ENCODE peak calls at places on chromosome 4, in seven cellular contexts. H, P, E, Y, A, Q and M are unnamed samples.

GRCh38 chr4:143185253-143186107 is 763 bp downstream of the USP38 start:
- DNase-seq in Q (peak), H (peak), E (peak), A (peak), Y (no peak), P (peak), M (no peak)

GRCh38 chr4:153244969-153245368 is 40.7 kb downstream of the TRIM2 start:
- DNase-seq in Y (no peak), P (no peak), A (no peak), Q (no peak), E (no peak), H (no peak), M (no peak)

GRCh38 chr4:6771229-6771671 is 11.3 kb upstream of the KIAA0232 start:
- DNase-seq in Q (peak), P (no peak), Y (no peak), H (peak), A (no peak), E (peak), M (no peak)

GRCh38 chr4:20490734-20491133 is 209.5 kb upstream of the PACRGL start:
- DNase-seq in H (no peak), E (no peak), Q (no peak), A (no peak), P (no peak), Y (no peak), M (no peak)

GRCh38 chr4:102641796-102642195 is 119.0 kb downstream of the MANBA start:
- DNase-seq in H (no peak), P (no peak), Q (no peak), Y (no peak), E (no peak), A (no peak), M (no peak)

GRCh38 chr4:145842224-145842887 is 96.3 kb downstream of the ZNF827 start:
- DNase-seq in H (peak), P (no peak), Q (no peak), E (no peak), Y (no peak), A (no peak), M (peak)

GRCh38 chr4:104592894-104593470 is 98.3 kb upstream of the CXXC4 start:
- DNase-seq in Y (no peak), H (peak), E (no peak), P (no peak), Q (no peak), A (no peak), M (peak)

GRCh38 chr4:153757407-153757806 is 2.4 kb downstream of the RNF175 start:
- DNase-seq in H (no peak), Y (peak), P (no peak), Q (no peak), E (no peak), A (no peak), M (no peak)

GRCh38 chr4:15182600-15183222 is 180.4 kb downstream of the CPEB2 start:
- DNase-seq in Q (no peak), H (peak), P (no peak), E (no peak), A (no peak), Y (no peak), M (peak)

GRCh38 chr4:69092190-69092589 is 4.1 kb upstream of the UGT2B7 start:
- DNase-seq in Q (no peak), A (no peak), P (no peak), Y (peak), H (peak), E (no peak), M (peak)

GRCh38 chr4:81084029-81084428 is 53.5 kb downstream of the BMP3 start:
- DNase-seq in H (peak), A (no peak), E (no peak), P (no peak), Q (no peak), Y (no peak), M (peak)

GRCh38 chr4:42397635-42398447 is 553 bp downstream of the SHISA3 start:
- DNase-seq in H (peak), A (no peak), Y (no peak), Q (no peak), E (no peak), P (peak), M (peak)

GRCh38 chr4:87865960-87866598 is 33.3 kb downstream of the MEPE start:
- DNase-seq in A (no peak), E (no peak), Q (no peak), H (peak), P (no peak), Y (no peak), M (peak)

GRCh38 chr4:82898322-82899243 is 2.0 kb upstream of the THAP9 start:
- DNase-seq in E (no peak), H (peak), Q (no peak), P (no peak), Y (peak), A (no peak), M (peak)

GRCh38 chr4:73010789-73011628 is 58.5 kb downstream of the COX18 start:
- DNase-seq in Y (no peak), A (no peak), E (no peak), P (no peak), H (no peak), Q (no peak), M (no peak)

GRCh38 chr4:94636004-94636403 is 121.8 kb upstream of the BMPR1B start:
- DNase-seq in A (no peak), E (no peak), P (no peak), H (peak), Q (no peak), Y (no peak), M (no peak)

GRCh38 chr4:74473155-74473811 is 28.3 kb downstream of the AREG start:
- DNase-seq in Y (peak), E (no peak), P (no peak), A (no peak), H (peak), Q (no peak), M (peak)

GRCh38 chr4:31051565-31051964 is 331.4 kb downstream of the PCDH7 start:
- DNase-seq in E (no peak), Q (no peak), A (no peak), P (no peak), H (no peak), Y (no peak), M (no peak)

GRCh38 chr4:90498175-90498574 is 371.0 kb downstream of the CCSER1 start:
- DNase-seq in H (no peak), Q (no peak), Y (no peak), A (no peak), E (no peak), P (no peak), M (no peak)

GRCh38 chr4:72791054-72791453 is 222.0 kb upstream of the ADAMTS3 start:
- DNase-seq in E (no peak), P (no peak), H (no peak), Y (no peak), A (no peak), Q (no peak), M (no peak)

GRCh38 chr4:118889313-118889694 is 650 bp downstream of the SYNPO2 start:
- DNase-seq in Q (peak), E (no peak), A (no peak), H (no peak), Y (no peak), P (no peak), M (no peak)

GRCh38 chr4:189029961-189030360 is 890.7 kb downstream of the TRIML1 start:
- DNase-seq in H (no peak), Y (no peak), A (no peak), P (no peak), E (no peak), Q (no peak), M (no peak)

GRCh38 chr4:142845293-142846070 is 619 bp downstream of the INPP4B start:
- DNase-seq in H (peak), P (peak), E (peak), Q (peak), Y (no peak), A (peak), M (peak)

GRCh38 chr4:98352403-98352802 is 91.2 kb downstream of the RAP1GDS1 start:
- DNase-seq in P (no peak), H (no peak), E (no peak), A (no peak), Q (no peak), Y (no peak), M (no peak)

GRCh38 chr4:28811025-28811424 is 1909.1 kb upstream of the PCDH7 start:
- DNase-seq in H (no peak), Y (no peak), A (no peak), P (no peak), E (no peak), Q (no peak), M (no peak)

GRCh38 chr4:19580090-19580489 is 671.6 kb upstream of the SLIT2 start:
- DNase-seq in Y (no peak), Q (no peak), E (no peak), H (peak), A (no peak), P (no peak), M (no peak)

GRCh38 chr4:1180663-1181062 is 8.3 kb upstream of the SPON2 start:
- DNase-seq in E (no peak), Y (no peak), H (no peak), P (no peak), A (no peak), Q (no peak), M (no peak)

GRCh38 chr4:1179976-1180375 is 7.6 kb upstream of the SPON2 start:
- DNase-seq in Q (no peak), A (no peak), Y (no peak), H (no peak), E (no peak), P (no peak), M (no peak)

GRCh38 chr4:1182313-1182712 is 9.9 kb upstream of the SPON2 start:
- DNase-seq in H (no peak), A (no peak), E (no peak), Y (no peak), Q (no peak), P (no peak), M (no peak)

GRCh38 chr4:1187182-1187581 is 14.8 kb upstream of the SPON2 start:
- DNase-seq in E (no peak), P (no peak), H (no peak), Y (no peak), A (no peak), Q (no peak), M (no peak)

GRCh38 chr4:1183985-1184773 is 11.8 kb upstream of the SPON2 start:
- DNase-seq in E (no peak), A (no peak), Q (no peak), P (no peak), Y (no peak), H (no peak), M (no peak)
- H3K4me3 ChIP-seq in E (peak), A (no peak), Q (no peak), P (no peak), Y (no peak), H (no peak), M (no peak)

GRCh38 chr4:54840992-54841768 is 183.4 kb downstream of the KIT start:
- DNase-seq in E (no peak), P (no peak), H (peak), Y (no peak), Q (no peak), A (no peak), M (peak)

GRCh38 chr4:54842226-54843055 is 184.7 kb downstream of the KIT start:
- DNase-seq in P (no peak), H (no peak), Q (no peak), A (no peak), E (no peak), Y (no peak), M (no peak)

GRCh38 chr4:54840430-54840829 is 182.7 kb downstream of the KIT start:
- DNase-seq in A (no peak), P (no peak), Q (no peak), H (no peak), E (no peak), Y (no peak), M (no peak)

GRCh38 chr4:54837576-54838140 is 179.9 kb downstream of the KIT start:
- DNase-seq in H (peak), A (no peak), Q (no peak), E (no peak), P (no peak), Y (no peak), M (no peak)

DNA sequence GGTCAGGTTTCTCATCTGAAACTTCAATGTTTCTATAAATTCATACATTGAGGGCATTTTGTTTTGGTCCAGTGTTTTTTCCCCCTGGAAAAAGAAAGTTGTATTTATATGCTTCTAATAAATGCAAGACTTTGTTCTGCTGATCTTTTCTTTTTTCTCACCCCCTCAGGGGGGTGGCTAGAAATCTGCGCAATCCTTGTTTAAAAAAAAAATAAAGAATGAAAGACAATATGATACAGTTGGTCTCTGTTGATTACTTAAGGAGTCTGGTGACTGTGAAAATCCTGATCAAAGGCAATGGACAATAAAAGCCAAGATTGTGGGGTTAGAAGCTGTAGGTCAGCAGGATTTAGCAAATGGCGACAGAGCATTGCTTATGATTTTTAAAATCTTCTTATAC is 180.5 kb downstream of the KIT start:
- DNase-seq in P (no peak), A (no peak), Q (no peak), Y (no peak), E (no peak), H (no peak), M (no peak)
- TF ChIP-seq CTCF in P (no peak), A (no peak), Q (no peak), Y (no peak), E (no peak), H (no peak), M (no peak)

DNA sequence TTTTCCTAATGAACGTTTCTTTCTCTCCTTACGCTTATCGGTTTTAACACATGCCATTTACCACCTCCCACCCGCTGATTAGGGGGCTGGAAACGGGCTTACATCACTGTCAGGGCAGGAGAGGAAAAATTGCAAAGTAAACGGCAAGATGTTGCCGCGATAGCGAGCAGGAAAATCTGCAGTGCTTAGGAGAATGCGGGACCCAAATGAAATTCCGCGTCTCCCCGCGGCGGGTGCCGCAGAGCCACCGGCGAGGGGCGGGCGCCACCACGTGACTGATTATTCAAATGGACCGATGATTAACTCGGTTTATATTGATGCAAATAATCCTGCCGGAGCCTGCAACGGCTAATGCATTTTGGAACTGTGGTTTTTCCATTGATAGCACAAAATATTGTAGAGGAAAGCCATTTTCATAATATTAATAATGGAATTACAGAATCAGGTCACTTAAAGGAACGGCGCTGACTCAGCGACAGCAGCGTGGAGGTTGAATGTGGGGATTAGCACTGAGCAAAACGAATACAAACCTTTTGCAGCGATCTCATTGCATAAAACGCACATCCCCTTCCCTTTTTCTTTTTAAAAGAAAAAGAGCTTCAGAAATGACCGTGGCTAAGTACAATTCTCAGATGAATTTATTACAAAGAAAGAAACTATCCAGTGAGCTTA is 224.2 kb downstream of the STIM2 start:
- DNase-seq in H (peak), A (no peak), Y (no peak), P (peak), Q (no peak), E (peak), M (peak)
- H3K4me3 ChIP-seq in H (peak), A (peak), Y (no peak), P (peak), Q (peak), E (peak), M (peak)

GRCh38 chr4:89438102-89438831 is 130.7 kb upstream of the GPRIN3 start:
- DNase-seq in Y (no peak), Q (no peak), H (peak), A (peak), P (peak), E (peak), M (no peak)
- TF ChIP-seq CTCF in Y (peak), Q (no peak), H (peak), A (peak), P (peak), E (peak), M (no peak)

GRCh38 chr4:156792462-156793085 is 179.0 kb downstream of the PDGFC start:
- DNase-seq in Q (no peak), Y (no peak), P (no peak), E (no peak), A (no peak), H (peak), M (no peak)
- H3K4me3 ChIP-seq in Q (no peak), Y (no peak), P (no peak), E (no peak), A (no peak), H (no peak), M (no peak)

DNA sequence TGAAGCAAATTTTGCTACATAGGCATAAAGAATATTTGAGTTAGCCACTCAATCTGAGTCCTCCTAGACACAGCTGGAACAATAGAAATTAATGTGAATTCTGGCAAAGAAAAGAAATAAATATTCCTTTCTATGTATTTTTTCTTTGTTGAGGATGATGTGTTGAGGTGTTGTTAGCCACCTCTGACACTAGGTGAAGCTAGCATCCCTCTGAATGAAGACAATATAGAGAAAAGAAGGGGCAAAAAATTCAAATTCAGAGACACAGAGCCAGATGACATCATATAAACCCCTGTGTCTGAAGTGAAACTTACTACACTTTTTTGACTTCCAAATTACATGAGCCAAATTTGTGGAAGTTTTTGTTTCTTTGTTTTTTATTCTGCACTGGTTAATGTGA is 34.6 kb upstream of the TMPRSS11D start:
- DNase-seq in H (no peak), P (no peak), Y (no peak), A (no peak), E (no peak), Q (no peak), M (no peak)
- TF ChIP-seq CTCF in H (peak), P (peak), Y (peak), A (no peak), E (no peak), Q (no peak), M (peak)

GRCh38 chr4:70654605-70655011 is 11.7 kb downstream of the JCHAIN start:
- DNase-seq in Y (no peak), Q (no peak), A (no peak), E (no peak), H (peak), P (no peak), M (no peak)

GRCh38 chr4:70657326-70657725 is 9.0 kb downstream of the JCHAIN start:
- DNase-seq in Y (no peak), Q (no peak), A (no peak), H (no peak), P (no peak), E (no peak), M (no peak)

GRCh38 chr4:70651864-70652506 is 14.3 kb downstream of the JCHAIN start:
- DNase-seq in Q (no peak), P (peak), A (no peak), H (peak), Y (no peak), E (no peak), M (peak)
- H3K4me3 ChIP-seq in Q (no peak), P (no peak), A (no peak), H (no peak), Y (no peak), E (no peak), M (no peak)